ENCODE peak calls at places on chromosomes 16 and 17, in ten cellular contexts. V is RWPE1, C is fibroblast of lung, K is AG04450, I is GM20000, Q is PC-3, R is hepatocyte, S is colonic mucosa, O is heart left ventricle, U is astrocyte of the spinal cord. A is an unnamed sample.

GRCh38 chr16:706189-707061 is 824 bp upstream of the FBXL16 start:
- DNase-seq in O (no peak), Q (no peak), V (no peak), C (no peak), I (no peak), K (no peak), S (no peak), R (no peak), U (no peak), A (no peak)

GRCh38 chr17:79651266-79651665 is 40.4 kb upstream of the RBFOX3 start:
- DNase-seq in U (no peak), Q (no peak), S (peak), C (no peak), V (no peak), R (no peak), O (no peak), I (no peak), K (no peak), A (no peak)

GRCh38 chr17:33572615-33573014 is 279.5 kb upstream of the ASIC2 start:
- DNase-seq in I (no peak), U (no peak), O (no peak), K (no peak), V (peak), R (peak), Q (peak), C (no peak), S (no peak), A (no peak)

GRCh38 chr16:85366031-85366763 is 246.9 kb upstream of the GSE1 start:
- DNase-seq in I (no peak), V (no peak), K (no peak), U (no peak), O (no peak), Q (no peak), R (no peak), C (no peak), S (no peak), A (no peak)

GRCh38 chr17:50326831-50327364 is 19.0 kb upstream of the XYLT2 start:
- DNase-seq in V (no peak), R (no peak), O (no peak), K (no peak), U (no peak), I (peak), S (no peak), Q (no peak), C (no peak), A (no peak)

GRCh38 chr16:56609463-56609921 is 1.1 kb downstream of the MT2A start:
- DNase-seq in Q (peak), O (peak), I (peak), C (peak), S (peak), U (peak), V (peak), R (peak), K (no peak), A (peak)

GRCh38 chr16:84281077-84281476 is 13.6 kb upstream of the WFDC1 start:
- DNase-seq in O (no peak), K (no peak), U (no peak), V (peak), Q (peak), S (no peak), C (peak), I (peak), R (no peak), A (peak)

GRCh38 chr16:17342031-17342430 is 128.7 kb downstream of the XYLT1 start:
- DNase-seq in R (no peak), O (no peak), U (no peak), C (no peak), I (no peak), V (no peak), Q (no peak), S (no peak), K (no peak), A (no peak)

GRCh38 chr17:59469786-59470485 is 95.5 kb upstream of the DHX40 start:
- DNase-seq in K (no peak), U (no peak), R (no peak), I (no peak), V (no peak), C (no peak), O (no peak), Q (no peak), S (no peak), A (no peak)

GRCh38 chr17:9432867-9433495 is 142.6 kb downstream of the STX8 start:
- DNase-seq in V (no peak), I (no peak), K (no peak), U (peak), R (no peak), S (no peak), O (no peak), Q (no peak), C (peak), A (peak)

GRCh38 chr17:8869416-8869815 is 1.9 kb upstream of the PIK3R6 start:
- DNase-seq in S (no peak), C (no peak), Q (no peak), O (no peak), K (no peak), U (no peak), V (no peak), I (no peak), R (no peak), A (no peak)

GRCh38 chr16:21219551-21219950 is 8.2 kb upstream of the ZP2 start:
- DNase-seq in K (no peak), V (no peak), I (no peak), C (no peak), R (no peak), S (no peak), Q (no peak), U (no peak), O (no peak), A (no peak)

GRCh38 chr17:39094607-39095308 is 56.7 kb downstream of the PLXDC1 start:
- DNase-seq in U (no peak), Q (no peak), O (no peak), I (no peak), C (peak), V (no peak), S (no peak), K (no peak), R (no peak), A (no peak)

GRCh38 chr17:28392491-28392890 is 13.5 kb downstream of the SLC46A1 start:
- DNase-seq in Q (no peak), C (no peak), V (no peak), U (no peak), R (no peak), O (no peak), K (no peak), S (no peak), I (no peak), A (no peak)

GRCh38 chr16:85851034-85851780 is 47.8 kb upstream of the IRF8 start:
- DNase-seq in Q (no peak), I (no peak), C (no peak), R (no peak), U (no peak), O (peak), K (no peak), V (peak), S (no peak), A (no peak)

GRCh38 chr16:70301121-70301520 is 2.1 kb downstream of the DDX19B start:
- DNase-seq in O (no peak), V (no peak), R (no peak), U (no peak), Q (no peak), S (no peak), K (no peak), C (no peak), I (no peak), A (no peak)

GRCh38 chr16:86835981-86836380 is 257.6 kb downstream of the FOXL1 start:
- DNase-seq in K (no peak), R (no peak), C (no peak), S (no peak), I (no peak), V (no peak), U (no peak), Q (no peak), O (no peak), A (no peak)

GRCh38 chr17:56786989-56787482 is 46.7 kb downstream of the C17orf67 start:
- DNase-seq in I (no peak), O (no peak), K (peak), Q (peak), R (peak), S (no peak), V (peak), C (peak), U (peak), A (peak)

GRCh38 chr17:29949708-29950107 is 8.3 kb downstream of the EFCAB5 start:
- DNase-seq in Q (no peak), V (no peak), K (no peak), U (no peak), O (no peak), S (no peak), I (no peak), R (no peak), C (no peak), A (no peak)

GRCh38 chr17:59651346-59651745 is 31.7 kb downstream of the CLTC start:
- DNase-seq in U (peak), R (no peak), O (no peak), V (no peak), C (peak), S (no peak), Q (peak), K (no peak), I (no peak), A (peak)

GRCh38 chr16:84864266-84864955 is 44.6 kb downstream of the CRISPLD2 start:
- DNase-seq in R (no peak), S (no peak), O (no peak), Q (no peak), U (no peak), V (no peak), I (no peak), C (no peak), K (no peak), A (no peak)

GRCh38 chr17:18246880-18247612 is 11.5 kb downstream of the FLII start:
- DNase-seq in S (peak), Q (peak), C (peak), V (peak), I (peak), R (peak), K (no peak), O (peak), U (no peak), A (peak)

GRCh38 chr16:89055313-89055712 is 38.3 kb upstream of the ACSF3 start:
- DNase-seq in I (no peak), K (no peak), R (no peak), Q (no peak), S (no peak), V (no peak), C (no peak), U (no peak), O (no peak), A (no peak)

GRCh38 chr17:48335858-48336500 is 94.0 kb downstream of the SKAP1 start:
- DNase-seq in Q (peak), S (no peak), U (peak), O (no peak), C (peak), V (peak), R (peak), I (peak), K (peak), A (peak)

DNA sequence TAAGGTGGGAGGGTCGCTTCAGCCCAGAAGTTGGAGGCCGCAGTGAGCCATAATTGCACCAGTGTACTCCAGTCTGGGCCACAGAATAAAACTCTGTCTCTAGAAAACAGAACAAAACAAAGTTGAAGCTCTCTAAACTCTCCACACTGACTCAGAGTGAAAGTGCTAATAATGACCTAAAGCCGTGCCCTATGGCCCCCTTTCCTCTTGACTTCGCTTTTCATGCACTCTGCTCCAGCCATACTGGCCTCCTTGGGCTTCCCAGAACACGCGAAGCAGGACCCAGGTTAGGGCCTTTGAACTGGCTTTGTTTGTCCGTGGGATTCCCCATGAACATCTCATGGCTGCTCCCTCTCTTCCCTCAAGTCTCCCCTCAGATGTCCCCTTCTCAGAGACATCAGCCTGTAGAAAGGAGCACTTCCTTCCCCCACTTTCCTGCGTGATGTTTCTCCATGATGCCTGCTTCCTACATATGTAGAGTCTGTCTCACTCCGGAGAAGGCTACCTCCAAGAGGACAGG is 18.6 kb upstream of the SPN start:
- DNase-seq in Q (no peak), S (no peak), I (peak), K (no peak), U (no peak), O (no peak), R (no peak), C (no peak), V (no peak), A (no peak)
- TF ChIP-seq CTCF in Q (no peak), S (no peak), I (no peak), K (no peak), U (no peak), O (no peak), R (no peak), C (no peak), V (no peak), A (no peak)

GRCh38 chr17:1933875-1934715 is 91.0 kb downstream of the RTN4RL1 start:
- DNase-seq in V (no peak), K (no peak), R (no peak), S (no peak), C (no peak), O (no peak), Q (no peak), U (no peak), I (no peak), A (no peak)

GRCh38 chr17:1934901-1935300 is 90.2 kb downstream of the RTN4RL1 start:
- DNase-seq in S (no peak), R (no peak), I (no peak), U (no peak), V (no peak), K (no peak), Q (no peak), O (no peak), C (no peak), A (no peak)

GRCh38 chr17:1929896-1930750 is 95.0 kb downstream of the RTN4RL1 start:
- DNase-seq in Q (no peak), R (no peak), O (no peak), S (no peak), K (no peak), V (no peak), U (no peak), C (no peak), I (no peak), A (no peak)

GRCh38 chr17:1928976-1929375 is 96.2 kb downstream of the RTN4RL1 start:
- DNase-seq in Q (no peak), O (peak), S (no peak), R (no peak), K (no peak), C (no peak), I (no peak), U (no peak), V (no peak), A (no peak)

DNA sequence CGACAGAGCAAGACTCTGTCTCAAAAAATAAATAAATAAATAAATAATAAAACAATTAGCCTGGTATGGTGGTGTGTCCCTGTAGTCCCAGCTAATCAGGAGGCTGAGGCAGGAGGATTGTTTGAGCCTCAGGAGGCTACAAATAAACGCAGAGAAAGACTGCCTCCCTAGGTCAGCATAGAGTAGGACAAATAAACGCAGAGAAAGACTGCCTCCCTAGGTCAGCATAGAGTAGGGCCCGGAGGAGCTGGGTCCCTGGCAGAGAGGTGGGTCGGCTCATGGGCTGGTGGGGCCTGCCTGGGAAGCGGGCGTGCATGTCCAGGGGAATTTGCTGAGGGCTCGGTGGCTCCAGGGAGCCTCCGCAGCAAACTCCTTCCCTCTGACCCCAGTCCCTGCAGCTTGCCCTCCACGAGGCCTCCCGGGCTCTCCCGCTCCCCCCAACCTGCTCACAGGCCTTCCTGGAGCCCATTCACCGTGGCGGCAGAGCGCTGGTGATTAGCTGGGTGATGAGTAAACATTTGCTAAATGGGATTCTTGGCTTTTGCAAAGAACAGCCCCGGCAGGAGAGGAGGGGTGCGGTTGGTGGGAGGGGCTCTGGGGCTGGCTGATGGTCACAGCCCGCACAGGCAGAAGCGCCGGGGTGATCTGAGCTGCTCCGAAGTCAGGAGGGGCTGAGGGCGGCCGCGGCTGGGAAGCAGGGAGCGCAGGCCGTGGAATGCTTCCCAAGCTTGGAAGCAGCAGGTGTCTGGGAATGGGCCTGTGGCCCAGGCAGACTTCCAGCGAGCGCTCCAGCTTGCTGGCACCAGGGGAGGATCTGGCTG is 93.2 kb downstream of the RTN4RL1 start:
- DNase-seq in C (peak), O (peak), K (no peak), Q (peak), I (no peak), S (peak), U (peak), R (peak), V (peak), A (no peak)
- TF ChIP-seq CTCF in C (no peak), O (no peak), K (no peak), Q (no peak), I (no peak), S (no peak), U (no peak), R (no peak), V (no peak), A (no peak)

DNA sequence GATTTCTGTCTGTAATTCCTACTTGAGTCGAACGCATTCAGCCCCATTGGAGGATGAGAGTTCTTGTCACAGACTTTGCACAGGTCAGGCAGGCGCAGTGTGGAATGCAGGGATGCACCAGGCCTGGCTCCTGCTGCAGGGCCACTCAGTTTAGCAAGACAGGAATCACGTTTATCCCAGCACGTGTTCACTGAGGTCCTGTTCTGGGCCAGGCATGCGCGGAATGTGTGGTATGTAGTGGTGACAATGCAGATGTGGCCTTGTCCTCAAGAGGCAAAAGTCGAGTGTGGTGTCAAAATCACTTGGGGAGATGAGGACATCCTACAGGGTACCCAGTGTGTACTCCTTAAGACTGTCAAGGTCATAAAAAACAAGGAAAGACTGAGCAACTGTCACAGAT is 121.4 kb upstream of the ADAMTS18 start:
- DNase-seq in Q (no peak), C (peak), S (no peak), I (no peak), R (no peak), V (no peak), U (no peak), K (no peak), O (no peak), A (no peak)
- TF ChIP-seq CTCF in Q (no peak), C (no peak), S (no peak), I (no peak), R (no peak), V (no peak), U (no peak), K (no peak), O (no peak), A (no peak)

GRCh38 chr16:52861614-52862022 is 191.1 kb downstream of the CHD9NB start:
- DNase-seq in O (no peak), U (no peak), Q (peak), I (no peak), C (peak), R (peak), S (peak), V (peak), K (no peak), A (no peak)
- TF ChIP-seq CTCF in O (no peak), U (no peak), Q (no peak), I (no peak), C (no peak), R (peak), S (peak), V (no peak), K (no peak), A (peak)

GRCh38 chr17:36460265-36460937 is 26.1 kb upstream of the ZNHIT3 start:
- DNase-seq in U (no peak), S (no peak), K (no peak), C (no peak), R (no peak), O (no peak), V (no peak), I (no peak), Q (no peak), A (no peak)
- TF ChIP-seq CTCF in U (no peak), S (no peak), K (no peak), C (no peak), R (no peak), O (no peak), V (no peak), I (no peak), Q (no peak), A (no peak)

GRCh38 chr16:10180771-10181163 is 1.5 kb downstream of the GRIN2A start:
- DNase-seq in K (no peak), Q (no peak), S (peak), V (no peak), C (peak), R (peak), I (peak), U (no peak), O (peak), A (no peak)
- TF ChIP-seq CTCF in K (no peak), Q (peak), S (no peak), V (no peak), C (peak), R (peak), I (peak), U (peak), O (peak), A (peak)

GRCh38 chr17:55177159-55177913 is 87.4 kb upstream of the HLF start:
- DNase-seq in O (no peak), K (no peak), I (no peak), V (no peak), R (no peak), Q (peak), S (no peak), U (no peak), C (no peak), A (no peak)
- TF ChIP-seq CTCF in O (no peak), K (no peak), I (no peak), V (no peak), R (no peak), Q (peak), S (no peak), U (no peak), C (no peak), A (peak)

GRCh38 chr16:65212791-65213190 is 90.9 kb upstream of the CDH11 start:
- DNase-seq in R (no peak), C (no peak), Q (no peak), U (no peak), S (no peak), K (no peak), I (no peak), O (no peak), V (no peak), A (no peak)
- TF ChIP-seq CTCF in R (no peak), C (no peak), Q (no peak), U (no peak), S (no peak), K (no peak), I (no peak), O (no peak), V (no peak), A (no peak)

GRCh38 chr16:58464916-58465731 is 34.8 kb upstream of the NDRG4 start:
- DNase-seq in K (no peak), Q (no peak), C (peak), I (no peak), U (no peak), O (peak), S (no peak), V (no peak), R (no peak), A (no peak)
- TF ChIP-seq CTCF in K (no peak), Q (peak), C (no peak), I (no peak), U (peak), O (peak), S (no peak), V (no peak), R (no peak), A (peak)

DNA sequence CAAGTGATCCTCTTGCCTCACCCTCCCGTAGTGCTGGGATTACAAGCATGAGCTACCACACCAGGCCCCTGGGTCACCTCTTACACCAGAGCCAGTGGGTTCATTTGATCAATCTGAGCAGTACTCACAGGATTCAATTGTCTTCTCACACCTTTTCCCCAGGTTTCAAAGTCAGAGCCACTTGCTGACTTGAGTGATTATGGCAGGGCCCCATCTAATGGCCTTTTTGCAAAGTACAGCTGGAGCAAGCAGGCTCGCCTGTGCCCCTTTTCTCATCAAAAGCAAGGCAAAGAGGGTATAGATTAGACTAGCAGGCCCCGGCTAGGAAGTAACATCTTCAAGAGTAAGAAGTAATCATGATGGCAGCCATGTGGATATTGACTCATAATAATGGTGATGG is 114.8 kb upstream of the NOL11 start:
- DNase-seq in Q (peak), S (peak), O (no peak), I (peak), V (peak), C (peak), R (peak), U (peak), K (no peak), A (peak)
- TF ChIP-seq CTCF in Q (peak), S (peak), O (no peak), I (peak), V (no peak), C (peak), R (peak), U (peak), K (peak), A (peak)